ENCODE peak calls at places on chromosome 1, in six cellular contexts. E is heart left ventricle, I is fibroblast of mammary gland, O is hepatocyte, F is fibroblast of the aortic adventitia, S is tibial artery. D is an unnamed sample.

GRCh38 chr1:164560076-164560475 is 1.1 kb downstream of the PBX1 start:
- DNase-seq in E (no peak), I (no peak), O (no peak), F (peak), S (no peak), D (peak)

GRCh38 chr1:240496356-240496755 is 115.6 kb downstream of the GREM2 start:
- DNase-seq in E (no peak), I (no peak), O (no peak), F (no peak), S (no peak), D (no peak)

GRCh38 chr1:201877877-201878339 is 10.8 kb upstream of the SHISA4 start:
- DNase-seq in E (no peak), I (peak), O (peak), F (peak), S (peak), D (peak)

GRCh38 chr1:110356379-110356778 is 17.2 kb downstream of the RBM15 start:
- DNase-seq in E (no peak), I (no peak), O (no peak), F (no peak), S (no peak), D (no peak)

GRCh38 chr1:53026254-53026653 is 35.8 kb upstream of the PODN start:
- DNase-seq in E (no peak), I (no peak), O (no peak), F (no peak), S (no peak), D (no peak)

GRCh38 chr1:31977361-31978131 is 36.1 kb upstream of the KHDRBS1 start:
- DNase-seq in E (no peak), I (peak), O (peak), F (peak), S (no peak), D (peak)

GRCh38 chr1:202852163-202852904 is 36.6 kb downstream of the RABIF start:
- DNase-seq in E (no peak), I (peak), O (peak), F (peak), S (no peak), D (peak)

GRCh38 chr1:159203621-159204020 is 1.1 kb upstream of the ACKR1 start:
- DNase-seq in E (no peak), I (no peak), O (no peak), F (no peak), S (no peak), D (no peak)

GRCh38 chr1:108595510-108595909 is 35.6 kb downstream of the EEIG2 start:
- DNase-seq in E (no peak), I (peak), O (peak), F (peak), S (no peak), D (no peak)

GRCh38 chr1:241513378-241513777 is 6.2 kb downstream of the FH start:
- DNase-seq in E (no peak), I (no peak), O (no peak), F (no peak), S (no peak), D (no peak)

GRCh38 chr1:110340207-110340468 is 961 bp downstream of the RBM15 start:
- DNase-seq in E (no peak), I (no peak), O (no peak), F (no peak), S (peak), D (no peak)

GRCh38 chr1:187477103-187477502 is 648.4 kb downstream of the PLA2G4A start:
- DNase-seq in E (no peak), I (no peak), O (peak), F (no peak), S (no peak), D (no peak)

GRCh38 chr1:63498106-63498505 is 24.9 kb downstream of the ITGB3BP start:
- DNase-seq in E (no peak), I (no peak), O (no peak), F (no peak), S (no peak), D (no peak)

GRCh38 chr1:15760520-15761211 is 2.1 kb downstream of the FBLIM1 start:
- DNase-seq in E (peak), I (peak), O (peak), F (peak), S (peak), D (peak)

GRCh38 chr1:14705824-14706223 is 107.3 kb downstream of the KAZN start:
- DNase-seq in E (no peak), I (no peak), O (no peak), F (no peak), S (no peak), D (no peak)

GRCh38 chr1:106055900-106056299 is 1000.6 kb upstream of the PRMT6 start:
- DNase-seq in E (peak), I (no peak), O (peak), F (no peak), S (no peak), D (no peak)

GRCh38 chr1:96660503-96660902 is 61.1 kb upstream of the PTBP2 start:
- DNase-seq in E (no peak), I (peak), O (no peak), F (peak), S (no peak), D (peak)

GRCh38 chr1:9653783-9654517 is 2.4 kb downstream of the PIK3CD start:
- DNase-seq in E (no peak), I (no peak), O (no peak), F (no peak), S (no peak), D (no peak)

GRCh38 chr1:155049651-155050559 is 1.2 kb upstream of the ADAM15 start:
- DNase-seq in E (no peak), I (peak), O (no peak), F (peak), S (no peak), D (peak)

GRCh38 chr1:196088551-196088950 is 519.7 kb downstream of the KCNT2 start:
- DNase-seq in E (no peak), I (no peak), O (no peak), F (no peak), S (no peak), D (no peak)

GRCh38 chr1:23384312-23385058 is 14.8 kb upstream of the ZNF436 start:
- DNase-seq in E (no peak), I (peak), O (peak), F (peak), S (no peak), D (peak)

GRCh38 chr1:203867816-203868215 is 6.4 kb downstream of the SNRPE start:
- DNase-seq in E (no peak), I (no peak), O (no peak), F (peak), S (no peak), D (no peak)

GRCh38 chr1:160083968-160084770 is 2.8 kb downstream of the KCNJ9 start:
- DNase-seq in E (peak), I (peak), O (peak), F (peak), S (no peak), D (no peak)

GRCh38 chr1:201309420-201309819 is 26.1 kb downstream of the PKP1 start:
- DNase-seq in E (peak), I (no peak), O (peak), F (peak), S (peak), D (peak)

GRCh38 chr1:23010734-23011449 is 4.8 kb downstream of the TEX46 start:
- DNase-seq in E (no peak), I (peak), O (peak), F (peak), S (no peak), D (peak)

GRCh38 chr1:232968965-232969364 is 18.6 kb downstream of the NTPCR start:
- DNase-seq in E (peak), I (peak), O (no peak), F (peak), S (no peak), D (peak)

GRCh38 chr1:20602851-20603450 is 14.1 kb downstream of the CDA start:
- DNase-seq in E (no peak), I (no peak), O (no peak), F (no peak), S (no peak), D (no peak)

GRCh38 chr1:165852896-165853295 is 25.5 kb downstream of the UCK2 start:
- DNase-seq in E (no peak), I (no peak), O (no peak), F (no peak), S (no peak), D (no peak)

GRCh38 chr1:58814251-58815068 is 30.6 kb upstream of the JUN start:
- DNase-seq in E (peak), I (peak), O (peak), F (no peak), S (peak), D (no peak)

GRCh38 chr1:45359882-45360513 is 19.8 kb upstream of the MUTYH start:
- DNase-seq in E (peak), I (peak), O (peak), F (peak), S (peak), D (peak)

GRCh38 chr1:211653907-211654553 is 21.4 kb downstream of the NEK2 start:
- DNase-seq in E (no peak), I (peak), O (peak), F (no peak), S (no peak), D (no peak)

GRCh38 chr1:109133815-109134214 is 19.9 kb downstream of the ELAPOR1 start:
- DNase-seq in E (peak), I (peak), O (no peak), F (no peak), S (no peak), D (no peak)

GRCh38 chr1:162823771-162824525 is 33.4 kb downstream of the HSD17B7 start:
- DNase-seq in E (no peak), I (no peak), O (no peak), F (no peak), S (no peak), D (no peak)

GRCh38 chr1:170355267-170355801 is 176.6 kb upstream of the GORAB start:
- DNase-seq in E (no peak), I (peak), O (no peak), F (peak), S (no peak), D (peak)

DNA sequence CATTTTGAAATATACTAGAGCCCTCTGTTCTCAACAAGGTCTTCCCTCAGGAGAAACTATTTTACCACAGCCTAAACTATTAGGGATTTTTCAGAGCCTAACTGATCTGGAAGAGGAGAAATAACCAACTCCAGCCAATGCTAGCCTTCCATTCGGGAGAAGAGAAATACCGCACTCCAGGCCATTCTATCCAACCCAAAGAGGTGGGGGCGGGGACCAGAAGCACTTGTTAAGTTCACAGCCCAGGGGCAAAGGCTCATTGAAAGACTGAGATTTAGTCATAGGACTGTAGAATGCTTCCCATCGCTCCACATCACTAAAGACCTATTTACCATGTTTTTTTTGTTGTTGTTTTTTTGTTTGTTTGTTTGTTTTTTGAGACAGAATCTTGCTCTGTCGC is 35.4 kb upstream of the SLFNL1 start:
- DNase-seq in E (no peak), I (no peak), O (no peak), F (no peak), S (no peak), D (no peak)
- H3K4me3 ChIP-seq in E (no peak), I (no peak), O (no peak), F (no peak), S (no peak), D (no peak)

GRCh38 chr1:71593523-71593922 is 512.7 kb upstream of the ZRANB2 start:
- DNase-seq in E (no peak), I (peak), O (no peak), F (peak), S (no peak), D (peak)
- TF ChIP-seq CTCF in E (no peak), I (peak), O (no peak), F (peak), S (no peak), D (peak)

GRCh38 chr1:10904396-10905358 is 107.8 kb upstream of the TARDBP start:
- DNase-seq in E (no peak), I (peak), O (no peak), F (no peak), S (no peak), D (no peak)
- H3K4me3 ChIP-seq in E (no peak), I (no peak), O (no peak), F (no peak), S (no peak), D (no peak)

GRCh38 chr1:183922197-183922596 is 115.3 kb downstream of the COLGALT2 start:
- DNase-seq in E (no peak), I (no peak), O (no peak), F (no peak), S (no peak), D (no peak)
- TF ChIP-seq CTCF in E (no peak), I (peak), O (no peak), F (peak), S (no peak), D (no peak)

GRCh38 chr1:43565600-43566360 is 35.1 kb downstream of the PTPRF start:
- DNase-seq in E (peak), I (peak), O (peak), F (peak), S (peak), D (peak)
- H3K4me3 ChIP-seq in E (peak), I (peak), O (no peak), F (peak), S (peak), D (peak)

GRCh38 chr1:87333692-87334347 is 5.1 kb downstream of the LMO4 start:
- DNase-seq in E (no peak), I (no peak), O (no peak), F (peak), S (no peak), D (no peak)

GRCh38 chr1:87330954-87331318 is 2.3 kb downstream of the LMO4 start:
- DNase-seq in E (no peak), I (no peak), O (no peak), F (no peak), S (no peak), D (no peak)

GRCh38 chr1:87329756-87330200 is 1.1 kb downstream of the LMO4 start:
- DNase-seq in E (no peak), I (peak), O (no peak), F (peak), S (no peak), D (peak)

GRCh38 chr1:87330201-87330953 is 1.7 kb downstream of the LMO4 start:
- DNase-seq in E (no peak), I (peak), O (peak), F (peak), S (no peak), D (peak)

DNA sequence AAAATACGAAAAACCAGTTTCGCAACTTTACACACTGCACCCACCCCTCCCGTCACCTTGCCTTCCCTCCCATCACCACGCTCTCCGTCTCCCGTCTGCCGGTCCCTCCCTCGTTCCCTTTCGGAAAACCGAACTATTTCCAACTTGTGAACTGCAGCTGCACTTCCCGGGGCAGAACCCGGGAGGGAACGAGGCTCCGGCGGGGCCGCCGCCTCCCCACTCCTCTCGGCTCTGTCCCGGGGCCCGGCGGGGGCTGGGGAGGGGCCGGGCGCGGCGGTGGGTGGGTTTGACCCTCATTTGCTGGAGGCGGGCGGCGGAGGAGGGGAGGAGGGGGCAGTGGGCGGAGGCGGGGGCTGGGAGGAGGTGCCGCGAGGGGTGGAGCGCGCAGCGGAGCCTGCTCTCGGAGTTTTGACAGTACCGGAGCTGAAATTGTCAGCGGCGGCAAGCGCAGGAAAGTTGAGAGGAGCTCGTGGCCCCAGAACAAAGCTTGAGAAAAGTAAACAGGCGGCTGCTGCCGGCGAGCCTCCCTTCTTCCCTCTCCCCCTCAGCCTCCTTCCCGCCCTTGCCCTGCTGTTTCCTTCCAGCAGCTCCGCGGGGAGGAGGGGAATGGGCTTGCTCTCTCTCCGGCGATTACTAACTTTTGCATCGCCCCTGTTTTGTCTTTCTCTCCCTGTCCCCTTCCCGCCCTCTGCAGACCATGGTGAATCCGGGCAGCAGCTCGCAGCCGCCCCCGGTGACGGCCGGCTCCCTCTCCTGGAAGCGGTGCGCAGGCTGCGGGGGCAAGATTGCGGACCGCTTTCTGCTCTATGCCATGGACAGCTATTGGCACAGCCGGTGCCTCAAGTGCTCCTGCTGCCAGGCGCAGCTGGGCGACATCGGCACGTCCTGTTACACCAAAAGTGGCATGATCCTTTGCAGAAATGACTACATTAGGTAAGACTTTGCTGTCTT is 2.9 kb downstream of the LMO4 start:
- DNase-seq in E (peak), I (peak), O (peak), F (peak), S (peak), D (peak)
- TF ChIP-seq CTCF in E (no peak), I (peak), O (no peak), F (peak), S (no peak), D (peak)

GRCh38 chr1:167669209-167670139 is 39.4 kb downstream of the RCSD1 start:
- DNase-seq in E (no peak), I (no peak), O (no peak), F (no peak), S (no peak), D (no peak)
- H3K4me3 ChIP-seq in E (no peak), I (no peak), O (no peak), F (no peak), S (no peak), D (no peak)